ENCODE peak calls at places on chromosomes 13 and 19, in seven cellular contexts. One of them, this sample, is unnamed.

GRCh38 chr19:17389288-17389687 is 4.7 kb downstream of the CCDC194 start:
- DNase-seq in K562: no peak
- DNase-seq in H1: no peak
- DNase-seq in ovary: no peak
- DNase-seq in transverse colon: no peak
- DNase-seq in esophagus muscularis mucosa: no peak
- DNase-seq in heart left ventricle: no peak
- DNase-seq in this sample: no peak

GRCh38 chr13:41199061-41199460 is 4.7 kb upstream of the KBTBD7 start:
- DNase-seq in K562: no peak
- DNase-seq in H1: no peak
- DNase-seq in ovary: no peak
- DNase-seq in transverse colon: no peak
- DNase-seq in esophagus muscularis mucosa: no peak
- DNase-seq in heart left ventricle: no peak
- DNase-seq in this sample: no peak

GRCh38 chr19:48480151-48480475 is 10.9 kb downstream of the CYTH2 start:
- DNase-seq in K562: no peak
- DNase-seq in H1: no peak
- DNase-seq in ovary: peak
- DNase-seq in transverse colon: peak
- DNase-seq in esophagus muscularis mucosa: no peak
- DNase-seq in heart left ventricle: peak
- DNase-seq in this sample: no peak

GRCh38 chr19:49862411-49863253 is 4.7 kb downstream of the PNKP start:
- DNase-seq in K562: peak
- DNase-seq in H1: peak
- DNase-seq in ovary: peak
- DNase-seq in transverse colon: no peak
- DNase-seq in esophagus muscularis mucosa: no peak
- DNase-seq in heart left ventricle: no peak
- DNase-seq in this sample: no peak

GRCh38 chr13:34698953-34699352 is 243.1 kb upstream of the NBEA start:
- DNase-seq in K562: no peak
- DNase-seq in H1: no peak
- DNase-seq in ovary: no peak
- DNase-seq in transverse colon: no peak
- DNase-seq in esophagus muscularis mucosa: no peak
- DNase-seq in heart left ventricle: no peak
- DNase-seq in this sample: no peak

GRCh38 chr13:48404952-48405351 is 8.0 kb downstream of the LPAR6 start:
- DNase-seq in K562: no peak
- DNase-seq in H1: no peak
- DNase-seq in ovary: no peak
- DNase-seq in transverse colon: no peak
- DNase-seq in esophagus muscularis mucosa: no peak
- DNase-seq in heart left ventricle: no peak
- DNase-seq in this sample: no peak

GRCh38 chr13:41502676-41503075 is 45.3 kb downstream of the RGCC start:
- DNase-seq in K562: no peak
- DNase-seq in H1: no peak
- DNase-seq in ovary: no peak
- DNase-seq in transverse colon: peak
- DNase-seq in esophagus muscularis mucosa: peak
- DNase-seq in heart left ventricle: no peak
- DNase-seq in this sample: no peak

GRCh38 chr13:114042066-114042815 is 68.4 kb upstream of the C13orf46 start:
- DNase-seq in K562: no peak
- DNase-seq in H1: no peak
- DNase-seq in ovary: no peak
- DNase-seq in transverse colon: no peak
- DNase-seq in esophagus muscularis mucosa: no peak
- DNase-seq in heart left ventricle: no peak
- DNase-seq in this sample: no peak

GRCh38 chr19:49746206-49746958 is 16.7 kb downstream of the TSKS start:
- DNase-seq in K562: peak
- DNase-seq in H1: peak
- DNase-seq in ovary: peak
- DNase-seq in transverse colon: peak
- DNase-seq in esophagus muscularis mucosa: no peak
- DNase-seq in heart left ventricle: peak
- DNase-seq in this sample: peak

GRCh38 chr19:29576761-29577661 is 29.1 kb upstream of the POP4 start:
- DNase-seq in K562: no peak
- DNase-seq in H1: no peak
- DNase-seq in ovary: no peak
- DNase-seq in transverse colon: no peak
- DNase-seq in esophagus muscularis mucosa: no peak
- DNase-seq in heart left ventricle: no peak
- DNase-seq in this sample: peak

GRCh38 chr13:32472194-32472621 is 44.3 kb upstream of the N4BP2L1 start:
- DNase-seq in K562: no peak
- DNase-seq in H1: no peak
- DNase-seq in ovary: no peak
- DNase-seq in transverse colon: no peak
- DNase-seq in esophagus muscularis mucosa: no peak
- DNase-seq in heart left ventricle: no peak
- DNase-seq in this sample: no peak
- TF ChIP-seq POLR2A in K562: no peak
- TF ChIP-seq POLR2A in H1: no peak
- TF ChIP-seq POLR2A in ovary: no peak
- TF ChIP-seq POLR2A in transverse colon: no peak
- TF ChIP-seq POLR2A in esophagus muscularis mucosa: no peak
- TF ChIP-seq POLR2A in heart left ventricle: no peak
- TF ChIP-seq POLR2A in this sample: no peak

GRCh38 chr19:6800991-6801396 is 28.5 kb downstream of the VAV1 start:
- DNase-seq in K562: no peak
- DNase-seq in H1: no peak
- DNase-seq in ovary: no peak
- DNase-seq in transverse colon: no peak
- DNase-seq in esophagus muscularis mucosa: no peak
- DNase-seq in heart left ventricle: no peak
- DNase-seq in this sample: no peak
- H3K4me3 ChIP-seq in K562: no peak
- H3K4me3 ChIP-seq in H1: peak
- H3K4me3 ChIP-seq in ovary: no peak
- H3K4me3 ChIP-seq in transverse colon: no peak
- H3K4me3 ChIP-seq in esophagus muscularis mucosa: peak
- H3K4me3 ChIP-seq in heart left ventricle: peak
- H3K4me3 ChIP-seq in this sample: no peak

GRCh38 chr19:8041553-8041952 is 11.0 kb upstream of the CCL25 start:
- DNase-seq in K562: no peak
- DNase-seq in H1: no peak
- DNase-seq in ovary: no peak
- DNase-seq in transverse colon: no peak
- DNase-seq in esophagus muscularis mucosa: no peak
- DNase-seq in heart left ventricle: no peak
- DNase-seq in this sample: no peak

GRCh38 chr19:8036438-8037099 is 16.0 kb upstream of the CCL25 start:
- DNase-seq in K562: no peak
- DNase-seq in H1: no peak
- DNase-seq in ovary: no peak
- DNase-seq in transverse colon: no peak
- DNase-seq in esophagus muscularis mucosa: no peak
- DNase-seq in heart left ventricle: no peak
- DNase-seq in this sample: no peak

GRCh38 chr19:8042900-8043299 is 9.7 kb upstream of the CCL25 start:
- DNase-seq in K562: no peak
- DNase-seq in H1: no peak
- DNase-seq in ovary: no peak
- DNase-seq in transverse colon: no peak
- DNase-seq in esophagus muscularis mucosa: no peak
- DNase-seq in heart left ventricle: no peak
- DNase-seq in this sample: no peak

GRCh38 chr19:8039231-8039630 is 13.3 kb upstream of the CCL25 start:
- DNase-seq in K562: no peak
- DNase-seq in H1: no peak
- DNase-seq in ovary: no peak
- DNase-seq in transverse colon: no peak
- DNase-seq in esophagus muscularis mucosa: no peak
- DNase-seq in heart left ventricle: no peak
- DNase-seq in this sample: no peak

GRCh38 chr19:8038815-8039214 is 13.7 kb upstream of the CCL25 start:
- DNase-seq in K562: no peak
- DNase-seq in H1: no peak
- DNase-seq in ovary: no peak
- DNase-seq in transverse colon: no peak
- DNase-seq in esophagus muscularis mucosa: no peak
- DNase-seq in heart left ventricle: no peak
- DNase-seq in this sample: no peak
- TF ChIP-seq CTCF in K562: no peak
- TF ChIP-seq CTCF in H1: no peak
- TF ChIP-seq CTCF in ovary: no peak
- TF ChIP-seq CTCF in transverse colon: no peak
- TF ChIP-seq CTCF in esophagus muscularis mucosa: no peak
- TF ChIP-seq CTCF in heart left ventricle: no peak
- TF ChIP-seq CTCF in this sample: no peak

GRCh38 chr19:37077929-37078716 is at the start of gene ZNF420:
- DNase-seq in K562: peak
- DNase-seq in H1: peak
- DNase-seq in ovary: peak
- DNase-seq in transverse colon: peak
- DNase-seq in esophagus muscularis mucosa: peak
- DNase-seq in heart left ventricle: peak
- DNase-seq in this sample: peak
- TF ChIP-seq POLR2A in K562: peak
- TF ChIP-seq POLR2A in H1: peak
- TF ChIP-seq POLR2A in ovary: peak
- TF ChIP-seq POLR2A in transverse colon: peak
- TF ChIP-seq POLR2A in esophagus muscularis mucosa: no peak
- TF ChIP-seq POLR2A in heart left ventricle: no peak
- TF ChIP-seq POLR2A in this sample: no peak

DNA sequence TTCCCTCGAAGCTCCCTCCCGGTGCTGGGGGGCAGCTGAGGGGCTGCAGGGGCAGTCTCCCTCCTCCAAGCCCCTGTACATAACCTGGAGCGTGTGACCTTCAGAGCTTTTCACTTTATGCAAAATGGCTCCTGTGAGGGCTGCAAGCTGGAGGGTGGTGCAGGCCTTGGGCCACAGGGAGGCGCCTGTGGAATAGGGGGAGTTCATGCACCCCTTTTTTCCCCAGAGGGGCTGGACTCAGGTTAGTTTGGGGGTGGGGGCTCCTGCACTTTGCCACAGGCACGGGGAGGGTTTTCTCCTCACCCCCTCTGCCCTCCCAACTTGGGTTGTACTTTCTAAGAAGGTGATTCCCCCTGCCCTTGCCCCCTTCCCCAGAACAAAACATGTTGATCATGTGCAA is 6.6 kb upstream of the PRR19 start:
- DNase-seq in K562: no peak
- DNase-seq in H1: no peak
- DNase-seq in ovary: no peak
- DNase-seq in transverse colon: no peak
- DNase-seq in esophagus muscularis mucosa: no peak
- DNase-seq in heart left ventricle: no peak
- DNase-seq in this sample: no peak
- H3K4me3 ChIP-seq in K562: no peak
- H3K4me3 ChIP-seq in H1: no peak
- H3K4me3 ChIP-seq in ovary: no peak
- H3K4me3 ChIP-seq in transverse colon: no peak
- H3K4me3 ChIP-seq in esophagus muscularis mucosa: no peak
- H3K4me3 ChIP-seq in heart left ventricle: no peak
- H3K4me3 ChIP-seq in this sample: no peak

GRCh38 chr19:35247526-35248309 is 1.1 kb upstream of the LSR start:
- DNase-seq in K562: peak
- DNase-seq in H1: peak
- DNase-seq in ovary: no peak
- DNase-seq in transverse colon: peak
- DNase-seq in esophagus muscularis mucosa: peak
- DNase-seq in heart left ventricle: peak
- DNase-seq in this sample: peak
- TF ChIP-seq CTCF in K562: peak
- TF ChIP-seq CTCF in H1: peak
- TF ChIP-seq CTCF in ovary: no peak
- TF ChIP-seq CTCF in transverse colon: peak
- TF ChIP-seq CTCF in esophagus muscularis mucosa: no peak
- TF ChIP-seq CTCF in heart left ventricle: peak
- TF ChIP-seq CTCF in this sample: no peak